ENCODE peak calls at places on chromosomes 16 and 17, in nine cellular contexts. One of them, this sample, is unnamed. For H3K4me1 and H3K27me3, the result is how much of the 10 kb centered on the place peaks cover.

GRCh38 chr17:29241015-29241963 is 5.4 kb upstream of the CRYBA1 start:
- DNase-seq in adrenal gland: peak
- DNase-seq in naive thymus-derived CD4-positive, alpha-beta T cell: no peak
- DNase-seq in aorta: peak
- DNase-seq in fibroblast of lung: peak
- DNase-seq in mesendoderm: peak
- DNase-seq in thoracic aorta: peak
- DNase-seq in DND-41: no peak
- DNase-seq in IMR-90: peak
- DNase-seq in this sample: no peak

GRCh38 chr16:84020353-84020752 is 22.2 kb downstream of the SLC38A8 start:
- DNase-seq in DND-41: no peak
- DNase-seq in aorta: no peak
- DNase-seq in mesendoderm: no peak
- DNase-seq in IMR-90: no peak
- DNase-seq in adrenal gland: no peak
- DNase-seq in thoracic aorta: no peak
- DNase-seq in fibroblast of lung: no peak
- DNase-seq in naive thymus-derived CD4-positive, alpha-beta T cell: no peak
- DNase-seq in this sample: no peak

GRCh38 chr17:67260051-67260987 is 15.3 kb upstream of the HELZ start:
- DNase-seq in IMR-90: peak
- DNase-seq in thoracic aorta: no peak
- DNase-seq in mesendoderm: no peak
- DNase-seq in aorta: no peak
- DNase-seq in fibroblast of lung: peak
- DNase-seq in naive thymus-derived CD4-positive, alpha-beta T cell: no peak
- DNase-seq in DND-41: no peak
- DNase-seq in adrenal gland: no peak
- DNase-seq in this sample: no peak

GRCh38 chr16:20928774-20929411 is 28.3 kb downstream of the LYRM1 start:
- DNase-seq in thoracic aorta: no peak
- DNase-seq in IMR-90: no peak
- DNase-seq in aorta: no peak
- DNase-seq in mesendoderm: no peak
- DNase-seq in naive thymus-derived CD4-positive, alpha-beta T cell: no peak
- DNase-seq in fibroblast of lung: peak
- DNase-seq in DND-41: no peak
- DNase-seq in adrenal gland: no peak
- DNase-seq in this sample: no peak

GRCh38 chr17:38353668-38354067 is 2.0 kb downstream of the SOCS7 start:
- DNase-seq in thoracic aorta: no peak
- DNase-seq in DND-41: no peak
- DNase-seq in fibroblast of lung: no peak
- DNase-seq in aorta: peak
- DNase-seq in adrenal gland: no peak
- DNase-seq in IMR-90: no peak
- DNase-seq in naive thymus-derived CD4-positive, alpha-beta T cell: no peak
- DNase-seq in mesendoderm: no peak
- DNase-seq in this sample: no peak

GRCh38 chr16:69918241-69918640 is 32.9 kb upstream of the CLEC18A start:
- DNase-seq in naive thymus-derived CD4-positive, alpha-beta T cell: no peak
- DNase-seq in thoracic aorta: no peak
- DNase-seq in adrenal gland: no peak
- DNase-seq in aorta: no peak
- DNase-seq in fibroblast of lung: peak
- DNase-seq in mesendoderm: no peak
- DNase-seq in DND-41: no peak
- DNase-seq in IMR-90: peak
- DNase-seq in this sample: no peak

GRCh38 chr16:3842994-3843393 is 37.5 kb downstream of the CREBBP start:
- DNase-seq in thoracic aorta: no peak
- DNase-seq in IMR-90: no peak
- DNase-seq in naive thymus-derived CD4-positive, alpha-beta T cell: no peak
- DNase-seq in DND-41: no peak
- DNase-seq in fibroblast of lung: no peak
- DNase-seq in mesendoderm: no peak
- DNase-seq in adrenal gland: no peak
- DNase-seq in aorta: no peak
- DNase-seq in this sample: no peak

GRCh38 chr17:72206376-72206775 is 85.6 kb downstream of the SOX9 start:
- DNase-seq in thoracic aorta: no peak
- DNase-seq in mesendoderm: no peak
- DNase-seq in fibroblast of lung: no peak
- DNase-seq in DND-41: no peak
- DNase-seq in adrenal gland: no peak
- DNase-seq in naive thymus-derived CD4-positive, alpha-beta T cell: no peak
- DNase-seq in aorta: no peak
- DNase-seq in IMR-90: no peak
- DNase-seq in this sample: no peak

GRCh38 chr17:77098884-77099545 is 41.8 kb upstream of the SEC14L1 start:
- DNase-seq in naive thymus-derived CD4-positive, alpha-beta T cell: peak
- DNase-seq in adrenal gland: peak
- DNase-seq in thoracic aorta: no peak
- DNase-seq in aorta: no peak
- DNase-seq in DND-41: no peak
- DNase-seq in mesendoderm: no peak
- DNase-seq in fibroblast of lung: peak
- DNase-seq in IMR-90: peak
- DNase-seq in this sample: peak

GRCh38 chr17:17437461-17437860 is 39.3 kb upstream of the MED9 start:
- DNase-seq in IMR-90: no peak
- DNase-seq in fibroblast of lung: no peak
- DNase-seq in aorta: no peak
- DNase-seq in DND-41: no peak
- DNase-seq in mesendoderm: no peak
- DNase-seq in adrenal gland: no peak
- DNase-seq in thoracic aorta: no peak
- DNase-seq in naive thymus-derived CD4-positive, alpha-beta T cell: no peak
- DNase-seq in this sample: no peak

GRCh38 chr16:50839356-50839755 is 97.5 kb downstream of the CYLD start:
- DNase-seq in mesendoderm: no peak
- DNase-seq in DND-41: no peak
- DNase-seq in fibroblast of lung: no peak
- DNase-seq in naive thymus-derived CD4-positive, alpha-beta T cell: no peak
- DNase-seq in aorta: no peak
- DNase-seq in thoracic aorta: no peak
- DNase-seq in IMR-90: no peak
- DNase-seq in adrenal gland: no peak
- DNase-seq in this sample: no peak

GRCh38 chr16:50842589-50842988 is 100.7 kb downstream of the CYLD start:
- DNase-seq in DND-41: no peak
- DNase-seq in thoracic aorta: no peak
- DNase-seq in aorta: no peak
- DNase-seq in naive thymus-derived CD4-positive, alpha-beta T cell: no peak
- DNase-seq in fibroblast of lung: peak
- DNase-seq in mesendoderm: no peak
- DNase-seq in adrenal gland: no peak
- DNase-seq in IMR-90: peak
- DNase-seq in this sample: no peak

GRCh38 chr16:50839920-50840729 is 98.2 kb downstream of the CYLD start:
- DNase-seq in DND-41: no peak
- DNase-seq in IMR-90: no peak
- DNase-seq in naive thymus-derived CD4-positive, alpha-beta T cell: no peak
- DNase-seq in thoracic aorta: no peak
- DNase-seq in adrenal gland: no peak
- DNase-seq in aorta: no peak
- DNase-seq in fibroblast of lung: no peak
- DNase-seq in mesendoderm: peak
- DNase-seq in this sample: no peak

GRCh38 chr16:50842013-50842505 is 100.2 kb downstream of the CYLD start:
- DNase-seq in adrenal gland: no peak
- DNase-seq in naive thymus-derived CD4-positive, alpha-beta T cell: no peak
- DNase-seq in DND-41: no peak
- DNase-seq in mesendoderm: no peak
- DNase-seq in thoracic aorta: no peak
- DNase-seq in aorta: no peak
- DNase-seq in IMR-90: no peak
- DNase-seq in fibroblast of lung: no peak
- DNase-seq in this sample: no peak

DNA sequence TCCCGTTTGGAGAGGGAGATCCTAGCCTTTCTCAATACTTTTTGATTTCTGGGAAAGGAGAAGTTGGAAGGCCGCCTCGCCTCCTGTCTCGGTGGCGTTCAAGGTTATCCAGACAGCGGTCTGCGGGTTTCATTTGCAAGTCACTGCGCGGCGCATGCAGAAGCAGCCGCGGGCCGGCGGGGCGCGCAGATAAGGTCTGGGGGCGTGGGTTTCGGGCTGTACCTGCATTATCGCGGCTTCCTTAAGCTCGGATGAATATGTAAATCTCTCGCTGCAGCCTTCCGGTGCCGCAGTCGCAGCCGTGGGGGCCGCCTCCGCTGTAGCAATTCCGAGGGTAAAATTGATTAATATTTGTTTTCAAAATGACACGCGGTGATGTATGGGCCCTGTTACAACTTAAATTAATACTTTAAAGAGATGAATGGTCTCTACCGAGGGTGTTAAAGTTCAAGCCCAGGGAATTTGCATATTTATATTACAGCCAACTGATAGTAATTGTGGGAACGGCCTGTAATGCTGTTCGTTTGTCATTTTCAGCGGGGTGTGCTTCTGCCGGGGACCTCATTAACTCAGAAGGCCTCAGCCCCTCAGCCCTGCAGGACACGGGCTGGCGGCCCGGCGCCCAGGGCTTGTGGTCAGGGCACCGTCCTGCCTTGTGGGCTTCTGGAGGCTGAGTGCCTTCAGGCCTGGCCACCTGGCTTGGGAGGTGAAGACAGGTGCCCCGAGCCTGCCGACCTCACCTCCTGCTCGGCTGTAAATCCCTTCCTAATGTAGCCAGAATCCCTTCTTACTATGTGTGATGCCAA is 99.4 kb downstream of the CYLD start:
- DNase-seq in aorta: no peak
- DNase-seq in thoracic aorta: no peak
- DNase-seq in DND-41: no peak
- DNase-seq in naive thymus-derived CD4-positive, alpha-beta T cell: peak
- DNase-seq in IMR-90: no peak
- DNase-seq in adrenal gland: peak
- DNase-seq in fibroblast of lung: peak
- DNase-seq in mesendoderm: peak
- DNase-seq in this sample: peak
- H3K4me3 ChIP-seq in aorta: no peak
- H3K4me3 ChIP-seq in thoracic aorta: peak
- H3K4me3 ChIP-seq in DND-41: no peak
- H3K4me3 ChIP-seq in naive thymus-derived CD4-positive, alpha-beta T cell: peak
- H3K4me3 ChIP-seq in IMR-90: no peak
- H3K4me3 ChIP-seq in adrenal gland: peak
- H3K4me3 ChIP-seq in fibroblast of lung: peak
- H3K4me3 ChIP-seq in mesendoderm: no peak
- H3K4me3 ChIP-seq in this sample: peak

GRCh38 chr17:1391577-1391976 is 8.4 kb downstream of the YWHAE start:
- DNase-seq in thoracic aorta: no peak
- DNase-seq in naive thymus-derived CD4-positive, alpha-beta T cell: no peak
- DNase-seq in fibroblast of lung: no peak
- DNase-seq in mesendoderm: no peak
- DNase-seq in IMR-90: no peak
- DNase-seq in adrenal gland: peak
- DNase-seq in DND-41: no peak
- DNase-seq in aorta: peak
- DNase-seq in this sample: no peak

GRCh38 chr17:1384881-1385280 is 15.1 kb downstream of the YWHAE start:
- DNase-seq in mesendoderm: no peak
- DNase-seq in adrenal gland: no peak
- DNase-seq in aorta: peak
- DNase-seq in naive thymus-derived CD4-positive, alpha-beta T cell: no peak
- DNase-seq in fibroblast of lung: no peak
- DNase-seq in IMR-90: no peak
- DNase-seq in thoracic aorta: no peak
- DNase-seq in DND-41: no peak
- DNase-seq in this sample: no peak

GRCh38 chr17:1390422-1391367 is 9.3 kb downstream of the YWHAE start:
- DNase-seq in mesendoderm: peak
- DNase-seq in fibroblast of lung: peak
- DNase-seq in IMR-90: peak
- DNase-seq in naive thymus-derived CD4-positive, alpha-beta T cell: no peak
- DNase-seq in aorta: no peak
- DNase-seq in DND-41: no peak
- DNase-seq in thoracic aorta: no peak
- DNase-seq in adrenal gland: peak
- DNase-seq in this sample: no peak

GRCh38 chr17:1386265-1386664 is 13.8 kb downstream of the YWHAE start:
- DNase-seq in thoracic aorta: no peak
- DNase-seq in aorta: no peak
- DNase-seq in naive thymus-derived CD4-positive, alpha-beta T cell: no peak
- DNase-seq in adrenal gland: no peak
- DNase-seq in DND-41: no peak
- DNase-seq in mesendoderm: no peak
- DNase-seq in IMR-90: no peak
- DNase-seq in fibroblast of lung: no peak
- DNase-seq in this sample: no peak
- H3K4me1 ChIP-seq in thoracic aorta: half or more
- H3K4me1 ChIP-seq in aorta: under half
- H3K4me1 ChIP-seq in naive thymus-derived CD4-positive, alpha-beta T cell: half or more
- H3K4me1 ChIP-seq in adrenal gland: half or more
- H3K4me1 ChIP-seq in DND-41: under half
- H3K4me1 ChIP-seq in mesendoderm: under half
- H3K4me1 ChIP-seq in IMR-90: under half
- H3K4me1 ChIP-seq in fibroblast of lung: under half
- H3K4me1 ChIP-seq in this sample: half or more

GRCh38 chr17:8075081-8075480 is 12.4 kb downstream of the ALOX12B start:
- DNase-seq in naive thymus-derived CD4-positive, alpha-beta T cell: no peak
- DNase-seq in fibroblast of lung: no peak
- DNase-seq in mesendoderm: no peak
- DNase-seq in thoracic aorta: no peak
- DNase-seq in adrenal gland: no peak
- DNase-seq in DND-41: no peak
- DNase-seq in IMR-90: no peak
- DNase-seq in aorta: peak
- DNase-seq in this sample: no peak
- H3K27me3 ChIP-seq in naive thymus-derived CD4-positive, alpha-beta T cell: under half
- H3K27me3 ChIP-seq in fibroblast of lung: half or more
- H3K27me3 ChIP-seq in mesendoderm: under half
- H3K27me3 ChIP-seq in thoracic aorta: under half
- H3K27me3 ChIP-seq in adrenal gland: half or more
- H3K27me3 ChIP-seq in DND-41: under half
- H3K27me3 ChIP-seq in IMR-90: half or more
- H3K27me3 ChIP-seq in aorta: under half
- H3K27me3 ChIP-seq in this sample: under half

DNA sequence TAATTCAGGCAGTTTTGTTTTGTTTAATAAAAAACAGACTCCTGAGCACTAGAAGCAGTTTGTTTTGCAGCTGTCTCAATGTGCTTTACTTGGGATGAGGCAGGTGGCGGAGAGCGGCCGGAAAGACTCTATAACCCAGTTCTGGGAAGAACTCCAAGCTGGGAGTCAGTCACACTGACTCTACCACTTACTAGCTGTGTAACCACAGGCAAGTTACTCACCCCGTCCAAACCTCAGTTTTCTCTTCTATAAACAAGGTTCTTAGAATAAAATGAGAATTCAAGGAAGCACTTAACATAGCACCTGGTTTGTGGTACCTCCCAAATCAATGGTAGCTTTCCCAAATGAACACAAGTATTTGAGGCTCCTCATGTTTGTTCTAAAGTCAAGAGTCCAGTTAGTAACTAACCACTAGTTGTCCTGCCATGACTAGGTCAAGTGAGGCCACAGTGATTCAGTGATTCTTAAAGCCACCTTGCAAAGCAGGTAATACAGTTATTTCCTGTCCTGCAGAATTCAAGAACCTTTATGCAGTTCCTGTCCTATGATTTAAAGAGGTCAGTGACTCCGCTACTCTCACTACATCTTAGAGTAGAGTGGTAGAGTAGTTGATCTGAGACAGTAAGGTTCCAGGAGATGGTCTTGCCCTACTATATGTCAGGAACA is 2.7 kb downstream of the TXNDC17 start:
- DNase-seq in thoracic aorta: no peak
- DNase-seq in naive thymus-derived CD4-positive, alpha-beta T cell: no peak
- DNase-seq in IMR-90: peak
- DNase-seq in fibroblast of lung: peak
- DNase-seq in aorta: no peak
- DNase-seq in adrenal gland: no peak
- DNase-seq in mesendoderm: no peak
- DNase-seq in DND-41: no peak
- DNase-seq in this sample: no peak
- H3K4me3 ChIP-seq in thoracic aorta: no peak
- H3K4me3 ChIP-seq in naive thymus-derived CD4-positive, alpha-beta T cell: no peak
- H3K4me3 ChIP-seq in IMR-90: no peak
- H3K4me3 ChIP-seq in fibroblast of lung: no peak
- H3K4me3 ChIP-seq in aorta: no peak
- H3K4me3 ChIP-seq in adrenal gland: no peak
- H3K4me3 ChIP-seq in mesendoderm: no peak
- H3K4me3 ChIP-seq in DND-41: no peak
- H3K4me3 ChIP-seq in this sample: no peak